ENCODE peak calls at places on chromosomes 2 and 18, in five cellular contexts. E is thoracic aorta, B is astrocyte of the spinal cord, H is IMR-90, W is epithelial cell of esophagus. F is an unnamed sample.

GRCh38 chr2:9095690-9096089 is 92.2 kb upstream of the MBOAT2 start:
- DNase-seq in H (peak; percentile 44), E (no peak), B (peak; percentile 54), W (peak; percentile 35), F (peak; percentile 88)

GRCh38 chr2:119932809-119933208 is 80.1 kb upstream of the EPB41L5 start:
- DNase-seq in H (no peak), E (no peak), W (no peak), B (no peak), F (no peak)

GRCh38 chr2:632471-632870 is 44.7 kb downstream of the TMEM18 start:
- DNase-seq in B (no peak), H (no peak), W (no peak), E (no peak), F (no peak)

GRCh38 chr18:80244956-80245730 is 2.2 kb downstream of the PARD6G start:
- DNase-seq in E (no peak), B (no peak), H (no peak), W (no peak), F (no peak)

GRCh38 chr18:58132595-58133191 is 88.7 kb downstream of the NEDD4L start:
- DNase-seq in B (no peak), E (no peak), H (peak; percentile 20), W (no peak), F (no peak)

GRCh38 chr2:42141687-42142475 is 27.3 kb upstream of the EML4 start:
- DNase-seq in E (no peak), B (peak; percentile 96), W (peak; percentile 54), H (peak; percentile 93), F (peak; percentile 80)

GRCh38 chr2:97745474-97746172 is 32.2 kb downstream of the ZAP70 start:
- DNase-seq in H (peak; percentile 40), B (no peak), W (no peak), E (no peak), F (no peak)

GRCh38 chr2:204357175-204357695 is 188.0 kb upstream of the PARD3B start:
- DNase-seq in W (no peak), E (no peak), B (no peak), H (no peak), F (no peak)

GRCh38 chr18:70289351-70290330 is 796 bp downstream of the SOCS6 start:
- DNase-seq in W (peak; percentile 31), B (peak; percentile 48), E (no peak), H (peak; percentile 31), F (peak; percentile 62)

GRCh38 chr2:240963376-240964220 is 34.8 kb upstream of the SNED1 start:
- DNase-seq in W (no peak), H (no peak), B (no peak), E (no peak), F (no peak)

GRCh38 chr2:235146871-235147565 is 195.2 kb downstream of the SH3BP4 start:
- DNase-seq in H (no peak), E (no peak), B (no peak), W (no peak), F (no peak)

GRCh38 chr2:128301501-128301966 is 17.1 kb downstream of the HS6ST1 start:
- DNase-seq in W (peak; percentile 64), E (peak; percentile 53), H (peak; percentile 99), B (peak; percentile 92), F (no peak)

GRCh38 chr2:105617631-105618350 is 126.9 kb upstream of the NCK2 start:
- DNase-seq in B (no peak), H (no peak), E (no peak), W (peak; percentile 80), F (no peak)

GRCh38 chr2:181570059-181570458 is 86.8 kb downstream of the CERKL start:
- DNase-seq in B (no peak), E (no peak), H (no peak), W (no peak), F (no peak)

GRCh38 chr2:237567276-237568029 is 1.1 kb downstream of the PRLH start:
- DNase-seq in H (no peak), W (no peak), E (no peak), B (no peak), F (no peak)

GRCh38 chr2:16773080-16773713 is 107.6 kb upstream of the CYRIA start:
- DNase-seq in W (peak; percentile 77), E (no peak), H (peak; percentile 42), B (peak; percentile 49), F (peak; percentile 73)

GRCh38 chr2:218658671-218659257 is 659 bp downstream of the ZNF142 start:
- DNase-seq in E (no peak), W (peak; percentile 76), H (peak; percentile 38), B (peak; percentile 45), F (peak; percentile 90)

GRCh38 chr18:23487738-23488625 is 15.3 kb upstream of the RMC1 start:
- DNase-seq in B (peak; percentile 7), H (peak; percentile 33), E (no peak), W (peak; percentile 52), F (no peak)

GRCh38 chr2:96924775-96925747 is 55.2 kb upstream of the SEMA4C start:
- DNase-seq in E (no peak), W (no peak), B (no peak), H (no peak), F (no peak)

GRCh38 chr2:216474925-216475670 is 23.5 kb upstream of the RPL37A start:
- DNase-seq in E (no peak), W (no peak), H (no peak), B (no peak), F (no peak)

GRCh38 chr2:234747833-234748559 is 203.8 kb upstream of the SH3BP4 start:
- DNase-seq in H (peak; percentile 47), B (no peak), E (no peak), W (no peak), F (no peak)

GRCh38 chr18:24894880-24895279 is 434.4 kb downstream of the HRH4 start:
- DNase-seq in E (no peak), W (no peak), B (no peak), H (peak; percentile 20), F (peak; percentile 60)

GRCh38 chr2:169716229-169716886 is 17.3 kb upstream of the KLHL23 start:
- DNase-seq in E (no peak), H (peak; percentile 83), W (no peak), B (peak; percentile 25), F (no peak)

GRCh38 chr2:235092854-235093253 is 141.0 kb downstream of the SH3BP4 start:
- DNase-seq in W (no peak), B (no peak), E (no peak), H (no peak), F (no peak)

GRCh38 chr2:143259368-143259958 is 130.2 kb downstream of the ARHGAP15 start:
- DNase-seq in E (peak; percentile 28), B (peak; percentile 78), H (peak; percentile 73), W (peak; percentile 73), F (peak; percentile 74)

GRCh38 chr2:28979576-28980366 is 1.3 kb upstream of the TOGARAM2 start:
- DNase-seq in H (no peak), W (peak; percentile 53), B (no peak), E (no peak), F (no peak)

GRCh38 chr2:224982226-224982625 is 60.0 kb downstream of the DOCK10 start:
- DNase-seq in W (no peak), B (peak; percentile 10), H (no peak), E (no peak), F (no peak)

GRCh38 chr18:22278798-22279197 is 109.4 kb downstream of the GATA6 start:
- DNase-seq in B (no peak), H (no peak), E (no peak), W (no peak), F (no peak)

GRCh38 chr2:68807821-68808266 is 63.4 kb downstream of the BMP10 start:
- DNase-seq in W (peak; percentile 97), E (no peak), H (peak; percentile 12), B (no peak), F (peak; percentile 19)

GRCh38 chr2:128593518-128594272 is 275.0 kb upstream of the HS6ST1 start:
- DNase-seq in W (no peak), B (peak; percentile 8), H (no peak), E (no peak), F (peak; percentile 41)

GRCh38 chr18:71784777-71785176 is 759.4 kb downstream of the CBLN2 start:
- DNase-seq in W (peak; percentile 20), E (no peak), B (no peak), H (no peak), F (peak; percentile 25)

GRCh38 chr18:8980496-8981402 is 121.8 kb upstream of the NDUFV2 start:
- DNase-seq in W (no peak), E (no peak), H (no peak), B (peak; percentile 54), F (peak; percentile 53)

GRCh38 chr2:231593666-231594065 is 1.0 kb downstream of the TEX44 start:
- DNase-seq in E (no peak), W (no peak), H (no peak), B (no peak), F (no peak)

GRCh38 chr2:152054593-152054992 is 44.3 kb downstream of the CACNB4 start:
- DNase-seq in E (no peak), W (peak; percentile 58), H (peak; percentile 65), B (peak; percentile 74), F (no peak)

GRCh38 chr2:161030260-161031063 is 129.8 kb upstream of the TANK start:
- DNase-seq in E (peak; percentile 23), B (peak; percentile 97), H (peak; percentile 100), W (peak; percentile 98), F (peak; percentile 10)
- H3K4me3 ChIP-seq in E (no peak overlapping the region), B (no peak overlapping the region), H (no peak overlapping the region), W (no peak overlapping the region), F (no peak overlapping the region)

GRCh38 chr2:62489702-62490101 is 16.3 kb downstream of the TMEM17 start:
- DNase-seq in E (no peak), H (no peak), W (no peak), B (no peak), F (no peak)
- H3K4me3 ChIP-seq in E (no peak overlapping the region), H (no peak overlapping the region), W (no peak overlapping the region), B (no peak overlapping the region), F (no peak overlapping the region)

GRCh38 chr18:12048827-12049175 is 44.8 kb upstream of the ANKRD62 start:
- DNase-seq in H (peak; percentile 80), B (peak; percentile 72), E (no peak), W (peak; percentile 51), F (no peak)
- H3K4me3 ChIP-seq in H (no peak overlapping the region), B (no peak overlapping the region), E (no peak overlapping the region), W (no peak overlapping the region), F (no peak overlapping the region)

GRCh38 chr18:77100751-77101355 is 31.7 kb downstream of the MBP start:
- DNase-seq in W (peak; percentile 82), E (no peak), H (no peak), B (no peak), F (no peak)
- H3K4me3 ChIP-seq in W (no peak overlapping the region), E (peak overlapping the region; percentile 48), H (no peak overlapping the region), B (no peak overlapping the region), F (no peak overlapping the region)

DNA sequence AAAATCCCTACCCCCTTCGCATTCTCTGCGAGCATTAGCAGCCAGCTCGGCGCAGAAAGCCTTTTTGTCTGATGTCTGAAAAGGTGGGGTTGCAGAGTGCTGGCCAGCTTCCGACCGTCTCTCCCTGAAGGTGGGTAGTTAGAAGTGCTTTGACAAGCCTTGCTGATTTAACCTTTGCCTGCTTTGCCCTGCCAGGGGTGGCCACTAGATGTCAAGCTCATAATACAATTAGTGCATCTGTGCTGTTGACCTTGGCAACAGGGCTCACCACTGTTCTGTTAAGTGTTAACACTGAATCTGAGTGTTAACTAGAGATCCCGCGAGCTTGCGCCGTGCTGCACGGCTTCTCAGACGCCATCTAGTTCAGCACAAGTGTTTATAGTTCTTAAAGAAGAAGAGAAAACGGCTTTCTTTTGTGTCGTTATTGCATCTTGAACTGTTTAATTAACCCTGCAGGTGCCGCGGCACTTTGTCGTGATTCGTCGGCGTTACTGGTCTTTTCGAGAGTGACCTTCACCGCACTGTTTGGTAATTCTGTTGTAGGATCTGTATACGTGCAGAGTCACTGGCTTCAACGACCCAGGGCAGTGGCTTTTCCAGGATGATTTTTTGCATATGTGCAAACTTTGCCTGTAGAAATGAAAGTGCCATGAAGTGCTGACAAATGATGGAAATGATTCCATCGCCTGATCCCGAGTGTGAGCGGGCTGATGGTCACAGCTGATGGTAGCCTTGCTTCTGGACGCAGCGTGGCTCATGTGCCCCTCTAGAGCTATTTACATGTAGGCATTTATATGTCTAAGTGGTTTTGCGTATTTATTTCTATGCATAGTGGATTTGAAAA is 5.5 kb downstream of the SALL3 start:
- DNase-seq in H (no peak), B (peak; percentile 46), W (peak; percentile 51), E (no peak), F (peak; percentile 98)
- H3K4me3 ChIP-seq in H (no peak overlapping the region), B (peak overlapping the region; percentile 30), W (no peak overlapping the region), E (no peak overlapping the region), F (no peak overlapping the region)

F was measured in mesendoderm.